ENCODE peak calls at places on chromosomes 3 and 15, in nine cellular contexts. N, I, L, K, G, E, B, O and D are unnamed samples.

GRCh38 chr15:31268108-31268501 is 58.5 kb upstream of the KLF13 start:
- DNase-seq in O (no peak), K (no peak), L (no peak), N (no peak), G (no peak), I (no peak), B (no peak), E (no peak), D (no peak)

GRCh38 chr3:46517016-46517770 is 19.4 kb downstream of the RTP3 start:
- DNase-seq in L (peak; percentile 34), O (no peak), G (no peak), E (no peak), B (no peak), K (no peak), I (no peak), N (no peak), D (no peak)

GRCh38 chr3:23588547-23588946 is 217.2 kb upstream of the UBE2E1 start:
- DNase-seq in O (no peak), I (no peak), N (no peak), B (no peak), G (no peak), L (no peak), K (no peak), E (no peak), D (no peak)

GRCh38 chr15:100918034-100918689 is 995 bp upstream of the LRRK1 start:
- DNase-seq in O (peak; percentile 72), E (peak; percentile 67), G (peak; percentile 73), N (peak; percentile 89), B (no peak), K (peak; percentile 80), I (no peak), L (peak; percentile 92), D (peak; percentile 96)

GRCh38 chr3:195411831-195412230 is 31.0 kb downstream of the ACAP2 start:
- DNase-seq in K (no peak), O (no peak), I (no peak), G (no peak), E (no peak), B (no peak), N (no peak), L (no peak), D (no peak)

GRCh38 chr3:132788299-132788698 is 66.1 kb upstream of the NPHP3 start:
- DNase-seq in B (no peak), L (no peak), G (peak; percentile 45), O (no peak), E (peak; percentile 35), N (no peak), K (no peak), I (no peak), D (no peak)

GRCh38 chr15:64622410-64623260 is 152.8 kb downstream of the RBPMS2 start:
- DNase-seq in O (no peak), L (no peak), E (no peak), N (no peak), B (no peak), I (peak; percentile 34), G (no peak), K (no peak), D (no peak)

GRCh38 chr3:49720383-49721164 is 1.1 kb upstream of the AMIGO3 start:
- DNase-seq in E (no peak), L (no peak), G (no peak), B (no peak), O (peak; percentile 65), K (no peak), N (peak; percentile 23), I (no peak), D (peak; percentile 46)

GRCh38 chr3:194083253-194084224 is 52.4 kb upstream of the HES1 start:
- DNase-seq in L (no peak), I (no peak), E (no peak), N (no peak), O (no peak), K (no peak), B (peak; percentile 73), G (no peak), D (peak; percentile 45)

GRCh38 chr3:194080913-194081800 is 54.8 kb upstream of the HES1 start:
- DNase-seq in O (no peak), N (no peak), B (no peak), K (no peak), I (no peak), G (no peak), L (no peak), E (no peak), D (no peak)

GRCh38 chr3:194080473-194080872 is 55.5 kb upstream of the HES1 start:
- DNase-seq in K (no peak), L (no peak), O (no peak), B (no peak), N (no peak), E (no peak), G (no peak), I (no peak), D (no peak)

GRCh38 chr3:194082596-194083220 is 53.2 kb upstream of the HES1 start:
- DNase-seq in B (peak; percentile 71), G (peak; percentile 53), E (no peak), L (no peak), I (no peak), N (peak; percentile 76), K (no peak), O (no peak), D (no peak)

DNA sequence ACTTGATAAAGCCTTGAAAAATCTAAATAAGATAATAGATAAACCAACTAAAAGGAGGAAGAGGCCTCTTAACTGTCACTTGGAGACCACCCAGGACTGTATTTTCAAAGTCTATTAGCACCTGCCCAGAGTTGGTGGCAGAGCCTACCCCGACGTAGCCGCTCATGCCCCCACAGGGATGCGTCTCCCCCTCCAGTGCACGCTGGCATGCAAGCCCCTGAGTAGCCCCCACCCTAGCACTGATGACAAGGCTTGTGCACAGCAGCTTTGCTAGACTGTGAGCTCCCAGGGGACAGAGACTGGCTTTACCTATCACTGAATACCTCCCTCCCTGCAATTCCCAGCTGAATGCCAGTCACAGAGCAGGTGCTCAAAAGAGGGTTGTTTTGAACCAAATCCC is 54.1 kb upstream of the HES1 start:
- DNase-seq in L (no peak), B (no peak), O (no peak), I (no peak), K (no peak), G (no peak), E (no peak), N (no peak), D (no peak)
- H3K27ac ChIP-seq in L (no peak overlapping the region), B (no peak overlapping the region), O (no peak overlapping the region), I (no peak overlapping the region), K (no peak overlapping the region), G (no peak overlapping the region), E (no peak overlapping the region), N (no peak overlapping the region), D (no peak overlapping the region)

DNA sequence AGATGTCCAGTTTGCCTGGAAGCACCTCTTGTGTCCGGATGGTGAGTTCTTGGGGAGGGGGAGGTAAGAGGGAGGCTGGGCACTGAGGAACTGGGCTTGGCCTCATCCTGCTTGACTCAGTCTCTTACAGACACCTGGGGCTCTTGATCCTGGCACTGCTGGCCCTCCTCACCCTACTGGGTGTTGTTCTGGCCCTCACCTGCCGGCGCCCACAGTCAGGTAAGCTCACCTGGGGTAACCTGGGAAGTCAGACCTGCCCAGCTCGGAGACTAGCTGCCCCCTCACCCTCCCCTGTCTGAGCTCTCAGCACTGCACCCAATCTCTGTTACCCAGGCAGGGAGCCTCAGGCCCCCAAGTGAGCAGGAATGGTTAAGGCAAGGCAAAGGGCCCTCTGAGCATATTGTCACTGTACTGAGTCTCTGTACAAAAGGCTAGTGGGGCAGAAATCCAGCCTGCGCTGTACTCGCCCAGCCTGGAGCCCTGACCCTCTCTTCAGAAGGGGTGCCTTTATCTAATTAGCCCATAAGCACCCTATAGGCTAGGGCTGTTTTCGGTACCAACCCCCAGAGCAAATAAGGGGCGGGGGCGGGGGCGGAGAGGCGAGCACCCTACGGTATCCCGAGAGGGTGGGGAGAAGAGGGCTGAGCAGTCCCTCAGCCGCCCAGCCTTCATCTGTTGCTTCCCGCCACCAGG is 2.2 kb upstream of the IL17RC start:
- DNase-seq in E (no peak), I (no peak), B (peak; percentile 42), L (no peak), K (no peak), N (no peak), G (no peak), O (peak; percentile 81), D (peak; percentile 57)
- H3K4me3 ChIP-seq in E (peak overlapping the region; percentile 56), I (peak overlapping the region; percentile 49), B (peak overlapping the region; percentile 64), L (peak overlapping the region; percentile 43), K (peak overlapping the region; percentile 27), N (peak overlapping the region; percentile 87), G (no peak overlapping the region), O (peak overlapping the region; percentile 79), D (peak overlapping the region; percentile 77)

GRCh38 chr3:194305356-194306108 is 45.6 kb downstream of the CPN2 start:
- DNase-seq in N (no peak), O (no peak), I (no peak), K (no peak), L (no peak), G (no peak), E (no peak), B (no peak), D (peak; percentile 69)

GRCh38 chr3:194306109-194306686 is 44.9 kb downstream of the CPN2 start:
- DNase-seq in O (no peak), B (no peak), G (no peak), L (no peak), I (no peak), K (no peak), N (no peak), E (no peak), D (peak; percentile 74)

GRCh38 chr3:194307849-194308248 is 43.3 kb downstream of the CPN2 start:
- DNase-seq in E (no peak), K (no peak), N (no peak), G (no peak), O (no peak), B (no peak), I (no peak), L (no peak), D (peak; percentile 27)

GRCh38 chr3:194308635-194309213 is 42.4 kb downstream of the CPN2 start:
- DNase-seq in G (no peak), N (no peak), I (no peak), L (no peak), O (no peak), E (no peak), K (no peak), B (no peak), D (peak; percentile 24)

DNA sequence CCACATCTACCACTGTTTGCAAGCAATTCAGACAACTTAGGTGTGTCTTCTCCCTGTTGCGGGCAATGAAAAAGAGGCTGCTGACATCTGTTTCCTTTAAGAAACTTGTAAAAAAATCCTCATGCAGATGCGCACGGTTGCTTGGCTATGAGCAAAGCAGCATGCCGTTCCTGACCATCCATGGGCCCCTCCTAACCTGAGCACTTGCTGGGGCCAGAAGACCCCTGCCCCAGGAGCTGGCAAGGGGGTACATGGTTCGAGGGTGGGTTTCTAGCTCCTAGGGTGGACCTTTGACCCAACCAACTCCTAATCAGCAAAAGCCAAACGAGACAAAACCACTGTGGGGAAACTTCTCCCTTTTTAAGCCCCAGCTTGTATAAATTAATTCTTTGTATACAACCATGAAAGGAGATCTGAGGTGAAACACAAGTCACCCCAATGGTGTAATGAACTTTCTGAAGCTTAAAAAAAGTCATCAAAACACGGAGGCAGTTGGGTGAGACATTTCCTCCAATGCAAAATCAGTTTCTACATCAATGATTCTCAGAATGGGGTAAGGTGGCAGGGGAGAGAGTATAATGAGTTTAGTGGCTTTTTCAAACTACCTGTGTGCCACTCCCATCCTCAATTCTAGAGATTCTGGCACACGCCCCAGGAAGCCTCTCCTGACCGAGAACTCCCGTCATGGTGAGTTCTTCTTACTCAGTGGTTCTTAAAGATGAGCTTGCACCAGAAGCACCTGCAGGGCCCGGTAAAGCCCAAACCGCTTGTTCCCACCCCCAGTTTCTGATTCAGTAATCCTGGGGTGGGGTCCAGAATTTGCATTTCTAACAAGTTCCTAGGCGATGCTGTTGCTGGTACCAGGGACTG is 44.1 kb downstream of the CPN2 start:
- DNase-seq in N (no peak), K (no peak), E (no peak), G (no peak), L (no peak), I (no peak), O (no peak), B (no peak), D (peak; percentile 28)
- H3K27ac ChIP-seq in N (no peak overlapping the region), K (no peak overlapping the region), E (no peak overlapping the region), G (no peak overlapping the region), L (no peak overlapping the region), I (no peak overlapping the region), O (no peak overlapping the region), B (no peak overlapping the region), D (no peak overlapping the region)

DNA sequence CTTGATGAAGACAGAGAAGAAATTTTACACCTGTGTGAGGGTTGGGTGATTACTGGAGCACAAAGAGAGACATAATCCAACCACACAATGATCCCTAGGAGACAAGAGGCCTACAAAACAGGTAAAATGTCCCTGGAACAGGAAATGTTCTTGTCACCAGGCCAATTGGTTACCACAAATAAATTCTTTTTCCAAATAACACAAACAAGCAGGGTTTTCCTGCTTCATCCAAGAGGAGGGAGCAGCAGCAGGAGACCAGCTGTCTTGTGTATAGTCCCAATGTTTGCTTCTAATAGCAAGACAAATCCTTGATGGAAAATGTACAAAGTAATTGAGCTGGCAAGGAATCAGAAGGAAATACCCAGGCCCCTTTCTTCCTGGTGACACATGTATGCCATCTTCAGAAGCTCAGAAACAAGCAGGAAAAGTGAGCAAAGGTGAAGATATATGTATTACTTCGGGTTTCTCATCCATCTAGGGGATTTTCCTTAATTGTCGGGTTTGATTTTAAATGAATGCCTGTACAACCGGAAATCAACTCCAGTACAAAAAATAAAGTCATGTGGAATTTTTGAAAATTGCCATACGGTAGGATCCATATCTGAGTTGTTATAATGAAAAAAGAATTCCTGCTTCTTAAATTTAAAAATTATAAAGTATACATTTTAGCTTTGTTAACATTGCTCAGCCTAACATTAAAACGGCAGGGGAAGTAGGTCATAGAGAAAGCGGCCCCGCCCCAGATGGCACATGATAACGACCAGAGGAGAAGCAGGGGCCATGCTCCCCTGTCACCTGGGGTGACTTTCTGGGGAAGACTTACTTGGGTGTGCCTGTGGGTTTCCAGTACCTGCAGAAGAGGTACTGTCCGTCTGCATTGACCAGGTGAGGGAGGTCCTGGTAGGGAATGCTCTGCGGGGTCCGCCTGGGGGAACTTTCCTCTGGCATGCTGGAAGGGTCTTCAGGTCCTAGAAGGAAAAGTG is 1.2 kb downstream of the MGLL start:
- DNase-seq in G (peak; percentile 6), B (no peak), L (no peak), O (no peak), I (no peak), K (no peak), E (no peak), N (peak; percentile 66), D (peak; percentile 37)
- H3K4me3 ChIP-seq in G (no peak overlapping the region), B (peak overlapping the region; percentile 73), L (peak overlapping the region; percentile 76), O (peak overlapping the region; percentile 97), I (no peak overlapping the region), K (no peak overlapping the region), E (peak overlapping the region; percentile 2), N (peak overlapping the region; percentile 67), D (no peak overlapping the region)